ENCODE peak calls at places on chromosomes 4 and X, in nine cellular contexts. One of them, this sample, is unnamed.
A peak's percentile ranks its signal among the peaks of the same experiment; 100 is the strongest.

GRCh38 chrX:22122510-22122909 is 90.4 kb downstream of the PHEX start:
- DNase-seq in lower lobe of right lung: no peak
- DNase-seq in cardiac fibroblast: peak; percentile 54
- DNase-seq in H9: no peak
- DNase-seq in neural crest cell: no peak
- DNase-seq in CD8-positive, alpha-beta T cell: no peak
- DNase-seq in neural progenitor cell: no peak
- DNase-seq in left lung: no peak
- DNase-seq in hepatocyte: no peak
- DNase-seq in this sample: no peak

GRCh38 chr4:177485528-177485927 is 43.3 kb upstream of the AGA start:
- DNase-seq in lower lobe of right lung: no peak
- DNase-seq in cardiac fibroblast: peak; percentile 21
- DNase-seq in H9: no peak
- DNase-seq in neural crest cell: no peak
- DNase-seq in CD8-positive, alpha-beta T cell: no peak
- DNase-seq in neural progenitor cell: no peak
- DNase-seq in left lung: no peak
- DNase-seq in hepatocyte: no peak
- DNase-seq in this sample: no peak

GRCh38 chrX:153688900-153689590 is 1.3 kb downstream of the SLC6A8 start:
- DNase-seq in lower lobe of right lung: no peak
- DNase-seq in cardiac fibroblast: peak; percentile 44
- DNase-seq in H9: no peak
- DNase-seq in neural crest cell: no peak
- DNase-seq in CD8-positive, alpha-beta T cell: no peak
- DNase-seq in neural progenitor cell: peak; percentile 49
- DNase-seq in left lung: no peak
- DNase-seq in hepatocyte: no peak
- DNase-seq in this sample: no peak

GRCh38 chr4:53923921-53924320 is 140.5 kb downstream of the CHIC2 start:
- DNase-seq in lower lobe of right lung: no peak
- DNase-seq in cardiac fibroblast: no peak
- DNase-seq in H9: no peak
- DNase-seq in neural crest cell: no peak
- DNase-seq in CD8-positive, alpha-beta T cell: no peak
- DNase-seq in neural progenitor cell: no peak
- DNase-seq in left lung: no peak
- DNase-seq in hepatocyte: no peak
- DNase-seq in this sample: no peak

GRCh38 chrX:97126020-97126419 is 242.3 kb downstream of the RPA4 start:
- DNase-seq in lower lobe of right lung: no peak
- DNase-seq in cardiac fibroblast: peak; percentile 56
- DNase-seq in H9: no peak
- DNase-seq in neural crest cell: no peak
- DNase-seq in CD8-positive, alpha-beta T cell: no peak
- DNase-seq in neural progenitor cell: no peak
- DNase-seq in left lung: no peak
- DNase-seq in hepatocyte: no peak
- DNase-seq in this sample: no peak

GRCh38 chr4:107740950-107741701 is 21.1 kb upstream of the PAPSS1 start:
- DNase-seq in lower lobe of right lung: no peak
- DNase-seq in cardiac fibroblast: peak; percentile 92
- DNase-seq in H9: no peak
- DNase-seq in neural crest cell: no peak
- DNase-seq in CD8-positive, alpha-beta T cell: no peak
- DNase-seq in neural progenitor cell: no peak
- DNase-seq in left lung: no peak
- DNase-seq in hepatocyte: peak; percentile 77
- DNase-seq in this sample: no peak

GRCh38 chr4:26863512-26863911 is 2.9 kb downstream of the STIM2 start:
- DNase-seq in lower lobe of right lung: no peak
- DNase-seq in cardiac fibroblast: no peak
- DNase-seq in H9: no peak
- DNase-seq in neural crest cell: no peak
- DNase-seq in CD8-positive, alpha-beta T cell: no peak
- DNase-seq in neural progenitor cell: no peak
- DNase-seq in left lung: no peak
- DNase-seq in hepatocyte: no peak
- DNase-seq in this sample: no peak

GRCh38 chrX:103066606-103067005 is 2.6 kb upstream of the BEX1 start:
- DNase-seq in lower lobe of right lung: no peak
- DNase-seq in cardiac fibroblast: peak; percentile 15
- DNase-seq in H9: no peak
- DNase-seq in neural crest cell: no peak
- DNase-seq in CD8-positive, alpha-beta T cell: no peak
- DNase-seq in neural progenitor cell: no peak
- DNase-seq in left lung: no peak
- DNase-seq in hepatocyte: no peak
- DNase-seq in this sample: no peak

GRCh38 chr4:87103691-87104187 is 116.7 kb downstream of the KLHL8 start:
- DNase-seq in lower lobe of right lung: no peak
- DNase-seq in cardiac fibroblast: peak; percentile 87
- DNase-seq in H9: no peak
- DNase-seq in neural crest cell: no peak
- DNase-seq in CD8-positive, alpha-beta T cell: no peak
- DNase-seq in neural progenitor cell: no peak
- DNase-seq in left lung: no peak
- DNase-seq in hepatocyte: no peak
- DNase-seq in this sample: no peak

GRCh38 chr4:39023059-39023458 is 9.2 kb downstream of the TMEM156 start:
- DNase-seq in lower lobe of right lung: no peak
- DNase-seq in cardiac fibroblast: no peak
- DNase-seq in H9: no peak
- DNase-seq in neural crest cell: no peak
- DNase-seq in CD8-positive, alpha-beta T cell: no peak
- DNase-seq in neural progenitor cell: no peak
- DNase-seq in left lung: no peak
- DNase-seq in hepatocyte: no peak
- DNase-seq in this sample: no peak

GRCh38 chr4:173272314-173272713 is 61.8 kb downstream of the HMGB2 start:
- DNase-seq in lower lobe of right lung: no peak
- DNase-seq in cardiac fibroblast: no peak
- DNase-seq in H9: no peak
- DNase-seq in neural crest cell: no peak
- DNase-seq in CD8-positive, alpha-beta T cell: no peak
- DNase-seq in neural progenitor cell: no peak
- DNase-seq in left lung: no peak
- DNase-seq in hepatocyte: no peak
- DNase-seq in this sample: no peak

GRCh38 chr4:62271107-62271506 is 1071.0 kb downstream of the ADGRL3 start:
- DNase-seq in lower lobe of right lung: no peak
- DNase-seq in cardiac fibroblast: no peak
- DNase-seq in H9: no peak
- DNase-seq in neural crest cell: no peak
- DNase-seq in CD8-positive, alpha-beta T cell: no peak
- DNase-seq in neural progenitor cell: no peak
- DNase-seq in left lung: no peak
- DNase-seq in hepatocyte: no peak
- DNase-seq in this sample: no peak

GRCh38 chrX:82081027-82081426 is 879.1 kb downstream of the SH3BGRL start:
- DNase-seq in lower lobe of right lung: no peak
- DNase-seq in cardiac fibroblast: no peak
- DNase-seq in H9: no peak
- DNase-seq in neural crest cell: no peak
- DNase-seq in CD8-positive, alpha-beta T cell: no peak
- DNase-seq in neural progenitor cell: peak; percentile 11
- DNase-seq in left lung: no peak
- DNase-seq in hepatocyte: no peak
- DNase-seq in this sample: no peak

GRCh38 chr4:88286897-88287296 is 2.5 kb upstream of the PPM1K start:
- DNase-seq in lower lobe of right lung: no peak
- DNase-seq in cardiac fibroblast: peak; percentile 42
- DNase-seq in H9: no peak
- DNase-seq in neural crest cell: no peak
- DNase-seq in CD8-positive, alpha-beta T cell: no peak
- DNase-seq in neural progenitor cell: no peak
- DNase-seq in left lung: no peak
- DNase-seq in hepatocyte: no peak
- DNase-seq in this sample: no peak

GRCh38 chr4:176193898-176194297 is 1.5 kb downstream of the SPATA4 start:
- DNase-seq in lower lobe of right lung: no peak
- DNase-seq in cardiac fibroblast: no peak
- DNase-seq in H9: no peak
- DNase-seq in neural crest cell: no peak
- DNase-seq in CD8-positive, alpha-beta T cell: no peak
- DNase-seq in neural progenitor cell: no peak
- DNase-seq in left lung: no peak
- DNase-seq in hepatocyte: no peak
- DNase-seq in this sample: no peak

GRCh38 chrX:81377329-81377728 is 175.4 kb downstream of the SH3BGRL start:
- DNase-seq in lower lobe of right lung: no peak
- DNase-seq in cardiac fibroblast: peak; percentile 47
- DNase-seq in H9: no peak
- DNase-seq in neural crest cell: no peak
- DNase-seq in CD8-positive, alpha-beta T cell: no peak
- DNase-seq in neural progenitor cell: peak; percentile 4
- DNase-seq in left lung: no peak
- DNase-seq in hepatocyte: peak; percentile 16
- DNase-seq in this sample: peak; percentile 2

GRCh38 chrX:136738049-136738729 is 42.5 kb downstream of the ARHGEF6 start:
- DNase-seq in lower lobe of right lung: no peak
- DNase-seq in cardiac fibroblast: no peak
- DNase-seq in H9: no peak
- DNase-seq in neural crest cell: no peak
- DNase-seq in CD8-positive, alpha-beta T cell: no peak
- DNase-seq in neural progenitor cell: no peak
- DNase-seq in left lung: no peak
- DNase-seq in hepatocyte: no peak
- DNase-seq in this sample: no peak

GRCh38 chr4:158850800-158851644 is 82.2 kb downstream of the FNIP2 start:
- DNase-seq in lower lobe of right lung: no peak
- DNase-seq in cardiac fibroblast: peak; percentile 65
- DNase-seq in H9: no peak
- DNase-seq in neural crest cell: no peak
- DNase-seq in CD8-positive, alpha-beta T cell: no peak
- DNase-seq in neural progenitor cell: no peak
- DNase-seq in left lung: no peak
- DNase-seq in hepatocyte: peak; percentile 54
- DNase-seq in this sample: no peak
- TF ChIP-seq CTCF in lower lobe of right lung: peak; percentile 70
- TF ChIP-seq CTCF in cardiac fibroblast: peak; percentile 59
- TF ChIP-seq CTCF in H9: peak; percentile 80
- TF ChIP-seq CTCF in neural crest cell: peak; percentile 81
- TF ChIP-seq CTCF in CD8-positive, alpha-beta T cell: peak; percentile 74
- TF ChIP-seq CTCF in neural progenitor cell: peak; percentile 79
- TF ChIP-seq CTCF in left lung: peak; percentile 54
- TF ChIP-seq CTCF in hepatocyte: peak; percentile 80
- TF ChIP-seq CTCF in this sample: peak; percentile 88

GRCh38 chr4:169005453-169006099 is 4.5 kb downstream of the CBR4 start:
- DNase-seq in lower lobe of right lung: no peak
- DNase-seq in cardiac fibroblast: peak; percentile 34
- DNase-seq in H9: no peak
- DNase-seq in neural crest cell: no peak
- DNase-seq in CD8-positive, alpha-beta T cell: no peak
- DNase-seq in neural progenitor cell: no peak
- DNase-seq in left lung: no peak
- DNase-seq in hepatocyte: peak; percentile 19
- DNase-seq in this sample: no peak
- TF ChIP-seq CTCF in lower lobe of right lung: peak; percentile 27
- TF ChIP-seq CTCF in cardiac fibroblast: peak; percentile 28
- TF ChIP-seq CTCF in H9: peak; percentile 61
- TF ChIP-seq CTCF in neural crest cell: peak; percentile 71
- TF ChIP-seq CTCF in CD8-positive, alpha-beta T cell: peak; percentile 34
- TF ChIP-seq CTCF in neural progenitor cell: peak; percentile 49
- TF ChIP-seq CTCF in left lung: no peak
- TF ChIP-seq CTCF in hepatocyte: peak; percentile 55
- TF ChIP-seq CTCF in this sample: peak; percentile 23

GRCh38 chr4:8689741-8690140 is 97.2 kb downstream of the CPZ start:
- DNase-seq in lower lobe of right lung: no peak
- DNase-seq in cardiac fibroblast: no peak
- DNase-seq in H9: no peak
- DNase-seq in neural crest cell: no peak
- DNase-seq in CD8-positive, alpha-beta T cell: no peak
- DNase-seq in neural progenitor cell: no peak
- DNase-seq in left lung: no peak
- DNase-seq in hepatocyte: no peak
- DNase-seq in this sample: no peak
- TF ChIP-seq CTCF in lower lobe of right lung: no peak
- TF ChIP-seq CTCF in cardiac fibroblast: no peak
- TF ChIP-seq CTCF in H9: no peak
- TF ChIP-seq CTCF in neural crest cell: no peak
- TF ChIP-seq CTCF in CD8-positive, alpha-beta T cell: no peak
- TF ChIP-seq CTCF in neural progenitor cell: no peak
- TF ChIP-seq CTCF in left lung: no peak
- TF ChIP-seq CTCF in hepatocyte: no peak
- TF ChIP-seq CTCF in this sample: no peak

GRCh38 chr4:2352171-2352570 is 66.3 kb downstream of the ZFYVE28 start:
- DNase-seq in lower lobe of right lung: peak; percentile 28
- DNase-seq in cardiac fibroblast: no peak
- DNase-seq in H9: peak; percentile 16
- DNase-seq in neural crest cell: no peak
- DNase-seq in CD8-positive, alpha-beta T cell: no peak
- DNase-seq in neural progenitor cell: no peak
- DNase-seq in left lung: no peak
- DNase-seq in hepatocyte: peak; percentile 3
- DNase-seq in this sample: peak; percentile 1

GRCh38 chr4:2354760-2355159 is 63.7 kb downstream of the ZFYVE28 start:
- DNase-seq in lower lobe of right lung: peak; percentile 43
- DNase-seq in cardiac fibroblast: no peak
- DNase-seq in H9: no peak
- DNase-seq in neural crest cell: no peak
- DNase-seq in CD8-positive, alpha-beta T cell: peak; percentile 39
- DNase-seq in neural progenitor cell: no peak
- DNase-seq in left lung: no peak
- DNase-seq in hepatocyte: no peak
- DNase-seq in this sample: no peak

GRCh38 chr4:2352729-2353221 is 65.7 kb downstream of the ZFYVE28 start:
- DNase-seq in lower lobe of right lung: peak; percentile 4
- DNase-seq in cardiac fibroblast: no peak
- DNase-seq in H9: no peak
- DNase-seq in neural crest cell: no peak
- DNase-seq in CD8-positive, alpha-beta T cell: no peak
- DNase-seq in neural progenitor cell: no peak
- DNase-seq in left lung: no peak
- DNase-seq in hepatocyte: no peak
- DNase-seq in this sample: no peak

GRCh38 chr4:2353222-2354107 is 65.0 kb downstream of the ZFYVE28 start:
- DNase-seq in lower lobe of right lung: peak; percentile 43
- DNase-seq in cardiac fibroblast: peak; percentile 66
- DNase-seq in H9: peak; percentile 28
- DNase-seq in neural crest cell: no peak
- DNase-seq in CD8-positive, alpha-beta T cell: no peak
- DNase-seq in neural progenitor cell: no peak
- DNase-seq in left lung: no peak
- DNase-seq in hepatocyte: no peak
- DNase-seq in this sample: no peak

DNA sequence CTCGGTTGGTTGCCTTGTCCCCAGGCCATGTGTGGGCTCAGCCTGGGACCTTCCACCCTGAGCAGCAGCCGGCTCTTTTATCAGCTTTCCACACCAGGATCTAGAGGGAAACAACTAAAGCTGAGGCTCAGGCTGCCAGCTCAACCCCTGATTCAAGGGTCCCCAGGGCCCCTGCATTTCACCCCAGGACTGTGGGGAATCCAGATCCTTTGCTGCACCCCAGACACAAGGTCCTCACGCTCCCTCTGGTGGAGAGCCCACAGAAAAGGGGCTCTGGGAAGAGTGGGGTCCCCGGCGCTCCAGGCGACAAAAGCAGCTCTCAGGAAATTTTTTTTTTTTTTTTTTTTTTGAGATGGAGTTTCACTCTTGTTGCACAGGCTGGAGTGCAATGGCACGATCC is 64.3 kb downstream of the ZFYVE28 start:
- DNase-seq in lower lobe of right lung: peak; percentile 28
- DNase-seq in cardiac fibroblast: peak; percentile 30
- DNase-seq in H9: peak; percentile 40
- DNase-seq in neural crest cell: no peak
- DNase-seq in CD8-positive, alpha-beta T cell: peak; percentile 46
- DNase-seq in neural progenitor cell: peak; percentile 59
- DNase-seq in left lung: no peak
- DNase-seq in hepatocyte: no peak
- DNase-seq in this sample: no peak
- TF ChIP-seq CTCF in lower lobe of right lung: peak; percentile 25
- TF ChIP-seq CTCF in cardiac fibroblast: peak; percentile 40
- TF ChIP-seq CTCF in H9: peak; percentile 56
- TF ChIP-seq CTCF in neural crest cell: peak; percentile 24
- TF ChIP-seq CTCF in CD8-positive, alpha-beta T cell: peak; percentile 49
- TF ChIP-seq CTCF in neural progenitor cell: peak; percentile 52
- TF ChIP-seq CTCF in left lung: no peak
- TF ChIP-seq CTCF in hepatocyte: peak; percentile 29
- TF ChIP-seq CTCF in this sample: no peak

This sample was measured in endothelial cell.